ENCODE peak calls at places on chromosomes 6 and 20, in nine cellular contexts. H, S, T, E, Q, F, B, A and C are unnamed samples.
A peak's percentile ranks its signal among the peaks of the same experiment; 100 is the strongest.

GRCh38 chr6:158771399-158772158 is 47.6 kb downstream of the EZR start:
- DNase-seq in E (no peak), H (no peak), F (no peak), S (no peak), T (no peak), Q (no peak), B (no peak), A (no peak), C (no peak)

GRCh38 chr6:101876431-101876830 is 482.9 kb downstream of the GRIK2 start:
- DNase-seq in S (no peak), T (no peak), Q (no peak), E (no peak), A (no peak), F (no peak), H (no peak), B (no peak), C (no peak)

GRCh38 chr20:5719861-5720401 is 30.3 kb upstream of the SHLD1 start:
- DNase-seq in Q (no peak), E (no peak), F (no peak), H (peak; percentile 59), T (no peak), B (peak; percentile 65), S (no peak), A (no peak), C (no peak)

GRCh38 chr6:44056392-44057237 is 70.6 kb downstream of the MRPL14 start:
- DNase-seq in A (no peak), F (no peak), S (no peak), T (no peak), E (peak; percentile 68), B (no peak), Q (no peak), H (peak; percentile 85), C (peak; percentile 68)

GRCh38 chr6:8556370-8557018 is 121.1 kb upstream of the SLC35B3 start:
- DNase-seq in B (peak; percentile 64), A (no peak), H (peak; percentile 8), S (no peak), Q (no peak), T (no peak), E (no peak), F (no peak), C (no peak)

GRCh38 chr6:53543341-53544010 is 1.4 kb downstream of the GCLC start:
- DNase-seq in H (no peak), T (no peak), B (no peak), E (no peak), Q (no peak), S (no peak), A (no peak), F (peak; percentile 5), C (no peak)

GRCh38 chr6:21305827-21306469 is 287.6 kb upstream of the SOX4 start:
- DNase-seq in B (peak; percentile 8), Q (no peak), E (no peak), H (peak; percentile 84), A (no peak), T (no peak), S (no peak), F (no peak), C (no peak)

GRCh38 chr6:5905431-5906339 is 101.0 kb downstream of the NRN1 start:
- DNase-seq in E (peak; percentile 71), Q (no peak), F (no peak), A (peak; percentile 19), H (peak; percentile 91), B (no peak), S (no peak), T (peak; percentile 36), C (peak; percentile 85)

GRCh38 chr6:159682265-159682664 is 10.8 kb downstream of the SOD2 start:
- DNase-seq in B (no peak), T (no peak), S (no peak), F (no peak), E (no peak), A (no peak), H (no peak), Q (no peak), C (no peak)

GRCh38 chr6:36807750-36808149 is 31.5 kb downstream of the CPNE5 start:
- DNase-seq in S (no peak), Q (no peak), A (no peak), B (no peak), E (no peak), T (no peak), H (no peak), F (no peak), C (no peak)

GRCh38 chr20:5135363-5136012 is 8.7 kb downstream of the CDS2 start:
- DNase-seq in A (no peak), Q (no peak), S (no peak), F (no peak), E (no peak), H (no peak), T (no peak), B (no peak), C (no peak)

GRCh38 chr6:106257195-106257594 is 68.4 kb downstream of the ATG5 start:
- DNase-seq in F (no peak), B (no peak), A (no peak), H (no peak), E (no peak), S (no peak), Q (no peak), T (no peak), C (no peak)
- H3K4me1 ChIP-seq in F (no peaks in the 10 kb centered on the region), B (peaks cover 79% of the 10 kb centered on the region), A (peaks cover 12% of the 10 kb centered on the region), H (no peaks in the 10 kb centered on the region), E (no peaks in the 10 kb centered on the region), S (no peaks in the 10 kb centered on the region), Q (no peaks in the 10 kb centered on the region), T (no peaks in the 10 kb centered on the region), C (peaks cover 27% of the 10 kb centered on the region)

GRCh38 chr6:125558451-125558850 is 191.0 kb upstream of the HEY2 start:
- DNase-seq in A (no peak), F (no peak), S (no peak), H (peak; percentile 4), B (no peak), E (no peak), Q (no peak), T (no peak), C (no peak)
- H3K4me1 ChIP-seq in A (no peaks in the 10 kb centered on the region), F (no peaks in the 10 kb centered on the region), S (no peaks in the 10 kb centered on the region), H (peaks cover 43% of the 10 kb centered on the region), B (no peaks in the 10 kb centered on the region), E (no peaks in the 10 kb centered on the region), Q (no peaks in the 10 kb centered on the region), T (no peaks in the 10 kb centered on the region), C (no peaks in the 10 kb centered on the region)

GRCh38 chr20:62367136-62367482 is at the start of gene LAMA5:
- DNase-seq in H (peak; percentile 34), T (peak; percentile 72), A (peak; percentile 64), E (no peak), F (peak; percentile 69), B (peak; percentile 61), Q (peak; percentile 76), S (peak; percentile 10), C (peak; percentile 73)

GRCh38 chr20:62369508-62370114 is 2.5 kb upstream of the LAMA5 start:
- DNase-seq in S (no peak), A (no peak), H (no peak), Q (no peak), F (no peak), B (peak; percentile 83), T (no peak), E (no peak), C (peak; percentile 14)

GRCh38 chr20:62367483-62368302 is 581 bp upstream of the LAMA5 start:
- DNase-seq in B (peak; percentile 71), H (peak; percentile 36), A (no peak), T (peak; percentile 60), S (no peak), F (peak; percentile 66), E (no peak), Q (peak; percentile 74), C (peak; percentile 59)

GRCh38 chr20:62368629-62369507 is 1.8 kb upstream of the LAMA5 start:
- DNase-seq in F (no peak), T (peak; percentile 47), B (peak; percentile 89), E (no peak), S (no peak), Q (peak; percentile 86), H (peak; percentile 53), A (peak; percentile 54), C (peak; percentile 67)

GRCh38 chr20:62368303-62368628 is 1.2 kb upstream of the LAMA5 start:
- DNase-seq in F (no peak), S (no peak), Q (no peak), B (no peak), T (no peak), H (no peak), E (no peak), A (no peak), C (no peak)
- H3K4me1 ChIP-seq in F (peaks cover 49% of the 10 kb centered on the region), S (peaks cover 20% of the 10 kb centered on the region), Q (peaks cover 9% of the 10 kb centered on the region), B (peaks cover 54% of the 10 kb centered on the region), T (peaks cover 80% of the 10 kb centered on the region), H (peaks cover 62% of the 10 kb centered on the region), E (peaks cover 25% of the 10 kb centered on the region), A (peaks cover 66% of the 10 kb centered on the region), C (peaks cover 63% of the 10 kb centered on the region)

GRCh38 chr20:62020935-62021701 is 44.6 kb downstream of the TAF4 start:
- DNase-seq in Q (no peak), H (peak; percentile 70), S (no peak), E (peak; percentile 38), T (no peak), A (peak; percentile 54), F (no peak), B (no peak), C (peak; percentile 67)
- H3K4me1 ChIP-seq in Q (no peaks in the 10 kb centered on the region), H (peaks cover 24% of the 10 kb centered on the region), S (peaks cover 2% of the 10 kb centered on the region), E (peaks cover 1% of the 10 kb centered on the region), T (peaks cover 8% of the 10 kb centered on the region), A (peaks cover 45% of the 10 kb centered on the region), F (no peaks in the 10 kb centered on the region), B (no peaks in the 10 kb centered on the region), C (peaks cover 75% of the 10 kb centered on the region)

GRCh38 chr6:34280216-34280615 is 31.4 kb upstream of the SMIM29 start:
- DNase-seq in T (no peak), E (no peak), Q (no peak), A (no peak), F (no peak), S (no peak), B (no peak), H (no peak), C (no peak)
- H3K4me1 ChIP-seq in T (no peaks in the 10 kb centered on the region), E (no peaks in the 10 kb centered on the region), Q (no peaks in the 10 kb centered on the region), A (no peaks in the 10 kb centered on the region), F (no peaks in the 10 kb centered on the region), S (no peaks in the 10 kb centered on the region), B (no peaks in the 10 kb centered on the region), H (no peaks in the 10 kb centered on the region), C (peaks cover 61% of the 10 kb centered on the region)

GRCh38 chr6:33430334-33430733 is 10.5 kb downstream of the SYNGAP1 start:
- DNase-seq in E (no peak), S (peak; percentile 36), T (no peak), A (no peak), B (no peak), F (no peak), H (no peak), Q (no peak), C (no peak)
- H3K4me1 ChIP-seq in E (peaks cover 15% of the 10 kb centered on the region), S (peaks cover 53% of the 10 kb centered on the region), T (peaks cover 31% of the 10 kb centered on the region), A (peaks cover 18% of the 10 kb centered on the region), B (peaks cover 39% of the 10 kb centered on the region), F (peaks cover 68% of the 10 kb centered on the region), H (peaks cover 57% of the 10 kb centered on the region), Q (peaks cover 17% of the 10 kb centered on the region), C (peaks cover 9% of the 10 kb centered on the region)

GRCh38 chr20:17648306-17648646 is 33.8 kb downstream of the RRBP1 start:
- DNase-seq in H (no peak), B (no peak), Q (no peak), A (no peak), T (no peak), E (peak; percentile 59), F (peak; percentile 77), S (no peak), C (peak; percentile 62)
- H3K4me1 ChIP-seq in H (peaks cover 65% of the 10 kb centered on the region), B (peaks cover 20% of the 10 kb centered on the region), Q (no peaks in the 10 kb centered on the region), A (peaks cover 99% of the 10 kb centered on the region), T (peaks cover 96% of the 10 kb centered on the region), E (peaks cover 70% of the 10 kb centered on the region), F (peaks cover 73% of the 10 kb centered on the region), S (no peaks in the 10 kb centered on the region), C (peaks cover 73% of the 10 kb centered on the region)